ENCODE peak calls at places on chromosomes 2 and 18, in six cellular contexts. L is CD8-positive, alpha-beta T cell; F is PC-3; Q is GM23248; M is right lobe of liver; U is A549. K is an unnamed sample.
A peak's percentile ranks its signal among the peaks of the same experiment; 100 is the strongest.

GRCh38 chr2:85741811-85742507 is 11.8 kb upstream of the ATOH8 start:
- DNase-seq in L (no peak), F (peak; percentile 10), Q (peak; percentile 96), M (peak; percentile 82), U (peak; percentile 92), K (peak; percentile 84)

GRCh38 chr2:28433935-28434599 is 41.4 kb downstream of the FOSL2 start:
- DNase-seq in L (no peak), F (no peak), Q (no peak), M (no peak), U (no peak), K (no peak)

GRCh38 chr18:47500930-47501329 is 249.5 kb upstream of the SKOR2 start:
- DNase-seq in L (no peak), F (no peak), Q (no peak), M (no peak), U (no peak), K (no peak)

GRCh38 chr2:24821433-24821891 is 28.2 kb downstream of the CENPO start:
- DNase-seq in L (no peak), F (no peak), Q (no peak), M (no peak), U (no peak), K (no peak)

GRCh38 chr18:435940-436339 is 64.6 kb downstream of the COLEC12 start:
- DNase-seq in L (no peak), F (no peak), Q (peak; percentile 57), M (no peak), U (no peak), K (no peak)

GRCh38 chr2:69200107-69200520 is 186.9 kb downstream of the GFPT1 start:
- DNase-seq in L (no peak), F (no peak), Q (peak; percentile 89), M (no peak), U (no peak), K (no peak)

GRCh38 chr18:12048010-12048826 is 45.4 kb upstream of the ANKRD62 start:
- DNase-seq in L (no peak), F (no peak), Q (peak; percentile 51), M (no peak), U (no peak), K (no peak)

GRCh38 chr2:38376346-38376682 is 759 bp downstream of the ATL2 start:
- DNase-seq in L (peak; percentile 21), F (peak; percentile 59), Q (peak; percentile 88), M (no peak), U (peak; percentile 84), K (no peak)

GRCh38 chr18:23881778-23882177 is 132.8 kb upstream of the TTC39C start:
- DNase-seq in L (no peak), F (no peak), Q (no peak), M (no peak), U (no peak), K (no peak)

GRCh38 chr2:176584333-176584732 is 315.1 kb downstream of the MTX2 start:
- DNase-seq in L (no peak), F (peak; percentile 78), Q (peak; percentile 82), M (no peak), U (peak; percentile 72), K (no peak)

GRCh38 chr2:13052547-13052946 is 335.8 kb downstream of the TRIB2 start:
- DNase-seq in L (no peak), F (no peak), Q (no peak), M (no peak), U (no peak), K (no peak)

GRCh38 chr2:138177693-138178092 is 213.4 kb downstream of the HNMT start:
- DNase-seq in L (no peak), F (no peak), Q (no peak), M (no peak), U (no peak), K (no peak)

GRCh38 chr2:152497481-152498052 is 162.6 kb downstream of the FMNL2 start:
- DNase-seq in L (no peak), F (peak; percentile 71), Q (no peak), M (no peak), U (no peak), K (no peak)

GRCh38 chr2:152411154-152411553 is 76.2 kb downstream of the FMNL2 start:
- DNase-seq in L (no peak), F (no peak), Q (no peak), M (no peak), U (no peak), K (no peak)

GRCh38 chr2:125490308-125490707 is 1165.7 kb upstream of the GYPC start:
- DNase-seq in L (no peak), F (no peak), Q (no peak), M (no peak), U (no peak), K (no peak)

GRCh38 chr2:176535480-176536113 is 266.4 kb downstream of the MTX2 start:
- DNase-seq in L (no peak), F (peak; percentile 69), Q (peak; percentile 63), M (no peak), U (no peak), K (no peak)

GRCh38 chr18:11862468-11863137 is 11.4 kb downstream of the CHMP1B start:
- DNase-seq in L (no peak), F (no peak), Q (no peak), M (no peak), U (no peak), K (no peak)

GRCh38 chr2:100470898-100471514 is 724 bp downstream of the NMS start:
- DNase-seq in L (no peak), F (no peak), Q (peak; percentile 19), M (no peak), U (no peak), K (no peak)

GRCh38 chr2:27154481-27154880 is 5.7 kb downstream of the TCF23 start:
- DNase-seq in L (no peak), F (no peak), Q (no peak), M (no peak), U (no peak), K (no peak)

GRCh38 chr18:46034230-46034629 is 37.8 kb downstream of the PSTPIP2 start:
- DNase-seq in L (no peak), F (no peak), Q (peak; percentile 51), M (no peak), U (no peak), K (no peak)

GRCh38 chr18:43596106-43596712 is 318.9 kb upstream of the SYT4 start:
- DNase-seq in L (no peak), F (peak; percentile 42), Q (peak; percentile 45), M (no peak), U (peak; percentile 23), K (no peak)

DNA sequence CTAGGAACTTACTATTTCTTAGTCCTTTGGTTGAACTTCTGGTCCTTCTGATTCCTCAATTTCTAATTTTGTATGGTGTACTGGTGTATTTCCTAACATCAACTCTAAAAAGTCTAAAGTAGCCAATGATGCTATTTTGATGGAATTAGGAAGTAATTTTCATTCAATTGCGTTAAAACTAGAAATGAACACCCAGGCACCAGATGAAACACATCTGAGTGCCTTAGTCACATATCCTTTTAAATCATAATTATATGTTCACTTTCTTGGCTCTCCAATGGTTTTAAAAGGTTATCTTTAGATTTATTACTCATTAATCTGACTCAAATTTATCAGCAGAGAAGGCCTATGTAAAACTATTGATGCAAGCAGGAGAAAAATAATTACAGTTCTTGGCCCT is 119.7 kb downstream of the GAREM1 start:
- DNase-seq in L (no peak), F (no peak), Q (peak; percentile 63), M (no peak), U (no peak), K (no peak)
- H3K4me3 ChIP-seq in L (no peak overlapping the region), F (no peak overlapping the region), Q (no peak overlapping the region), M (no peak overlapping the region), U (no peak overlapping the region), K (no peak overlapping the region)

GRCh38 chr2:128314348-128315121 is 4.1 kb downstream of the HS6ST1 start:
- DNase-seq in L (no peak), F (no peak), Q (no peak), M (no peak), U (no peak), K (peak; percentile 51)
- H3K4me1 ChIP-seq in L (peaks cover 33% of the 10 kb centered on the region), F (peaks cover 8% of the 10 kb centered on the region), Q (peaks cover 10% of the 10 kb centered on the region), M (peaks cover 74% of the 10 kb centered on the region), U (peaks cover 13% of the 10 kb centered on the region), K (peaks cover 58% of the 10 kb centered on the region)

GRCh38 chr2:182864949-182865348 is 1.5 kb downstream of the FRZB start:
- DNase-seq in L (no peak), F (no peak), Q (no peak), M (no peak), U (no peak), K (no peak)

GRCh38 chr2:182860858-182861257 is 5.6 kb downstream of the FRZB start:
- DNase-seq in L (no peak), F (no peak), Q (no peak), M (no peak), U (no peak), K (no peak)

GRCh38 chr2:182863642-182864041 is 2.8 kb downstream of the FRZB start:
- DNase-seq in L (no peak), F (no peak), Q (no peak), M (no peak), U (no peak), K (no peak)

GRCh38 chr2:182858671-182859070 is 7.8 kb downstream of the FRZB start:
- DNase-seq in L (no peak), F (peak; percentile 11), Q (peak; percentile 29), M (no peak), U (no peak), K (no peak)

GRCh38 chr2:182862003-182862402 is 4.4 kb downstream of the FRZB start:
- DNase-seq in L (no peak), F (no peak), Q (no peak), M (peak; percentile 31), U (no peak), K (peak; percentile 43)
- H3K4me3 ChIP-seq in L (no peak overlapping the region), F (no peak overlapping the region), Q (no peak overlapping the region), M (no peak overlapping the region), U (no peak overlapping the region), K (no peak overlapping the region)

GRCh38 chr2:47190188-47190818 is 35.2 kb upstream of the STPG4 start:
- DNase-seq in L (no peak), F (peak; percentile 81), Q (peak; percentile 71), M (no peak), U (peak; percentile 77), K (no peak)

GRCh38 chr2:47195149-47195548 is 40.0 kb upstream of the STPG4 start:
- DNase-seq in L (no peak), F (peak; percentile 93), Q (peak; percentile 80), M (no peak), U (peak; percentile 53), K (no peak)

GRCh38 chr2:47194410-47194809 is 39.3 kb upstream of the STPG4 start:
- DNase-seq in L (no peak), F (no peak), Q (peak; percentile 7), M (no peak), U (no peak), K (no peak)

GRCh38 chr2:47196499-47196898 is 41.4 kb upstream of the STPG4 start:
- DNase-seq in L (no peak), F (no peak), Q (no peak), M (no peak), U (no peak), K (no peak)

GRCh38 chr2:47193607-47194006 is 38.5 kb upstream of the STPG4 start:
- DNase-seq in L (no peak), F (no peak), Q (no peak), M (no peak), U (no peak), K (no peak)
- H3K4me1 ChIP-seq in L (no peaks in the 10 kb centered on the region), F (peaks cover 90% of the 10 kb centered on the region), Q (peaks cover 75% of the 10 kb centered on the region), M (peaks cover 33% of the 10 kb centered on the region), U (peaks cover 87% of the 10 kb centered on the region), K (peaks cover 34% of the 10 kb centered on the region)

DNA sequence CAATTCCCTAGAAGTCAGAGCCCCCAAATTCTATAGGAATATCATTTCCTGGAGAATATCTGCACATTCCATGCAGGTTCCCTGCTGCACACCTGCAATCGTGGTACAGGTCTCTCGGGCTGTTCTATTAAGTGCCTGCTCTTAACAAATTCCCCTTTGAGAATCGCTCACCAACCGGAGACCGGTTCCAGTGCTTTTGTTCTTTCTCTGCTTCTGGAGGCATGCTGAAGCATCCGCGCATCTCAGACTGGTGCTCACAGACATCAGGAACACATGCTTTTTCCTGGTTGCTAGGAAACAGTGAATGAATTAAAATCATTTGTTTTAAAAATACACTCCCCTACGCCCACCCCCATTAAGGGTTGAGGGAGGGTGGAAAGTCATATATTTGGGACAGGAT is at the start of gene C2orf80:
- DNase-seq in L (no peak), F (no peak), Q (no peak), M (no peak), U (no peak), K (no peak)
- H3K4me3 ChIP-seq in L (no peak within 1 kb of the TSS), F (no peak within 1 kb of the TSS), Q (no peak within 1 kb of the TSS), M (no peak within 1 kb of the TSS), U (no peak within 1 kb of the TSS), K (no peak within 1 kb of the TSS)

K was measured in psoas muscle.